ENCODE peak calls at places on chromosome 13, in four cellular contexts. D, F, T and B are unnamed samples.

GRCh38 chr13:29607465-29607864 is 12.0 kb upstream of the SLC7A1 start:
- DNase-seq in D (no peak), T (no peak), F (no peak), B (no peak)

GRCh38 chr13:41596190-41596589 is 138.8 kb downstream of the RGCC start:
- DNase-seq in T (no peak), D (no peak), F (no peak), B (no peak)

GRCh38 chr13:46575321-46575721 is 22.4 kb downstream of the LRCH1 start:
- DNase-seq in T (no peak), D (peak; percentile 29), F (no peak), B (no peak)

GRCh38 chr13:25001807-25002206 is 94.1 kb upstream of the PABPC3 start:
- DNase-seq in D (peak; percentile 15), F (no peak), T (no peak), B (no peak)

GRCh38 chr13:24605923-24606372 is 74.3 kb upstream of the ATP12A start:
- DNase-seq in T (no peak), F (no peak), D (peak; percentile 35), B (no peak)

GRCh38 chr13:61029064-61029463 is 386.6 kb downstream of the PCDH20 start:
- DNase-seq in D (no peak), T (no peak), F (no peak), B (no peak)

GRCh38 chr13:50974268-50974667 is 64.7 kb downstream of the RNASEH2B start:
- DNase-seq in F (no peak), T (no peak), D (no peak), B (no peak)

GRCh38 chr13:39516140-39516539 is 86.9 kb downstream of the LHFPL6 start:
- DNase-seq in F (no peak), T (no peak), D (peak; percentile 85), B (no peak)

GRCh38 chr13:95239293-95239692 is 62.0 kb downstream of the ABCC4 start:
- DNase-seq in D (no peak), F (no peak), T (no peak), B (no peak)

GRCh38 chr13:98384739-98385138 is 192.2 kb downstream of the STK24 start:
- DNase-seq in D (peak; percentile 79), F (no peak), T (no peak), B (no peak)

GRCh38 chr13:46129124-46129523 is 24.3 kb upstream of the CPB2 start:
- DNase-seq in F (no peak), T (no peak), D (no peak), B (no peak)